ENCODE peak calls at places on chromosomes 11 and 22, in seven cellular contexts. U is lower lobe of right lung, E is glutamatergic neuron, Y is Caco-2, A is progenitor cell of endocrine pancreas, V is foreskin fibroblast, L is BJ. T is an unnamed sample.

GRCh38 chr11:75346912-75347647 is 4.4 kb downstream of the ARRB1 start:
- DNase-seq in U (peak), E (no peak), Y (no peak), A (no peak), V (peak), L (no peak), T (no peak)

GRCh38 chr11:57527056-57527631 is 3.4 kb downstream of the TIMM10 start:
- DNase-seq in U (peak), E (peak), Y (peak), A (peak), V (peak), L (no peak), T (no peak)

GRCh38 chr22:25368271-25368670 is 148.8 kb downstream of the CRYBB2 start:
- DNase-seq in U (no peak), E (no peak), Y (no peak), A (no peak), V (peak), L (peak), T (peak)

GRCh38 chr11:97516688-97517087 is 1126.9 kb downstream of the JRKL start:
- DNase-seq in U (no peak), E (no peak), Y (no peak), A (no peak), V (no peak), L (no peak), T (no peak)

GRCh38 chr11:128291835-128292234 is 295.5 kb downstream of the ETS1 start:
- DNase-seq in U (no peak), E (no peak), Y (no peak), A (no peak), V (no peak), L (no peak), T (no peak)

GRCh38 chr22:45496451-45496941 is 6.2 kb upstream of the FBLN1 start:
- DNase-seq in U (no peak), E (no peak), Y (peak), A (no peak), V (no peak), L (no peak), T (no peak)

GRCh38 chr11:69943506-69943905 is 124.3 kb upstream of the FGF3 start:
- DNase-seq in U (no peak), E (no peak), Y (no peak), A (no peak), V (no peak), L (no peak), T (no peak)

GRCh38 chr22:41619979-41620645 is 731 bp downstream of the DESI1 start:
- DNase-seq in U (peak), E (peak), Y (peak), A (peak), V (no peak), L (no peak), T (no peak)

GRCh38 chr11:120539681-120540369 is 28.3 kb downstream of the GRIK4 start:
- DNase-seq in U (no peak), E (no peak), Y (no peak), A (no peak), V (no peak), L (no peak), T (no peak)

GRCh38 chr11:2789331-2789730 is 89.5 kb upstream of the KCNQ1OT1 start:
- DNase-seq in U (peak), E (peak), Y (no peak), A (peak), V (no peak), L (no peak), T (no peak)

GRCh38 chr22:44954113-44954512 is 55.7 kb downstream of the PHF21B start:
- DNase-seq in U (no peak), E (no peak), Y (no peak), A (no peak), V (no peak), L (no peak), T (no peak)

GRCh38 chr22:42930810-42931420 is 73.8 kb upstream of the ARFGAP3 start:
- DNase-seq in U (no peak), E (no peak), Y (no peak), A (no peak), V (no peak), L (no peak), T (no peak)

GRCh38 chr22:46073683-46074504 is 76.4 kb upstream of the PPARA start:
- DNase-seq in U (peak), E (no peak), Y (no peak), A (no peak), V (no peak), L (no peak), T (no peak)

GRCh38 chr11:131412061-131412460 is 41.6 kb downstream of the NTM start:
- DNase-seq in U (no peak), E (no peak), Y (no peak), A (no peak), V (no peak), L (no peak), T (no peak)

GRCh38 chr11:128318856-128319474 is 268.4 kb downstream of the ETS1 start:
- DNase-seq in U (no peak), E (no peak), Y (no peak), A (no peak), V (no peak), L (no peak), T (no peak)

GRCh38 chr11:66317766-66318575 is 1.1 kb upstream of the CD248 start:
- DNase-seq in U (no peak), E (peak), Y (peak), A (no peak), V (peak), L (no peak), T (peak)

GRCh38 chr11:108927791-108928545 is 263.1 kb downstream of the DDX10 start:
- DNase-seq in U (no peak), E (no peak), Y (no peak), A (no peak), V (no peak), L (no peak), T (no peak)

GRCh38 chr11:10857604-10858504 is at the start of gene ZBED5:
- DNase-seq in U (peak), E (peak), Y (peak), A (peak), V (peak), L (peak), T (peak)

GRCh38 chr11:126114486-126115252 is 52.0 kb upstream of the CDON start:
- DNase-seq in U (no peak), E (no peak), Y (no peak), A (no peak), V (no peak), L (no peak), T (no peak)

GRCh38 chr11:34616086-34616485 is 4.8 kb upstream of the EHF start:
- DNase-seq in U (no peak), E (no peak), Y (no peak), A (no peak), V (no peak), L (no peak), T (no peak)

GRCh38 chr22:38066381-38067027 is 9.3 kb downstream of the PICK1 start:
- DNase-seq in U (no peak), E (no peak), Y (no peak), A (no peak), V (no peak), L (no peak), T (no peak)

GRCh38 chr11:57303990-57304579 is 20.7 kb downstream of the TNKS1BP1 start:
- DNase-seq in U (no peak), E (no peak), Y (no peak), A (no peak), V (no peak), L (no peak), T (no peak)

GRCh38 chr11:61270354-61271070 is 24.6 kb downstream of the VWCE start:
- DNase-seq in U (no peak), E (no peak), Y (no peak), A (no peak), V (peak), L (peak), T (no peak)

GRCh38 chr11:695606-696381 is at the start of gene TMEM80:
- DNase-seq in U (peak), E (peak), Y (peak), A (peak), V (peak), L (peak), T (peak)
- TF ChIP-seq CTCF in U (no peak), E (no peak), Y (no peak), A (no peak), V (no peak), L (no peak), T (no peak)

GRCh38 chr11:115665345-115665901 is 161.2 kb upstream of the CADM1 start:
- DNase-seq in U (no peak), E (no peak), Y (no peak), A (no peak), V (no peak), L (no peak), T (no peak)
- TF ChIP-seq CTCF in U (no peak), E (no peak), Y (no peak), A (no peak), V (no peak), L (no peak), T (no peak)

GRCh38 chr11:124670732-124671131 is 2.8 kb downstream of the SIAE start:
- DNase-seq in U (no peak), E (no peak), Y (no peak), A (no peak), V (no peak), L (no peak), T (no peak)
- TF ChIP-seq CTCF in U (no peak), E (no peak), Y (no peak), A (no peak), V (no peak), L (no peak), T (no peak)

GRCh38 chr11:85826096-85826855 is 15.3 kb upstream of the SYTL2 start:
- DNase-seq in U (no peak), E (peak), Y (peak), A (no peak), V (peak), L (no peak), T (no peak)
- TF ChIP-seq CTCF in U (peak), E (peak), Y (peak), A (peak), V (peak), L (peak), T (peak)

GRCh38 chr11:134536677-134537076 is 124.6 kb upstream of the B3GAT1 start:
- DNase-seq in U (no peak), E (peak), Y (no peak), A (no peak), V (no peak), L (no peak), T (no peak)
- TF ChIP-seq CTCF in U (no peak), E (no peak), Y (no peak), A (no peak), V (no peak), L (no peak), T (no peak)

DNA sequence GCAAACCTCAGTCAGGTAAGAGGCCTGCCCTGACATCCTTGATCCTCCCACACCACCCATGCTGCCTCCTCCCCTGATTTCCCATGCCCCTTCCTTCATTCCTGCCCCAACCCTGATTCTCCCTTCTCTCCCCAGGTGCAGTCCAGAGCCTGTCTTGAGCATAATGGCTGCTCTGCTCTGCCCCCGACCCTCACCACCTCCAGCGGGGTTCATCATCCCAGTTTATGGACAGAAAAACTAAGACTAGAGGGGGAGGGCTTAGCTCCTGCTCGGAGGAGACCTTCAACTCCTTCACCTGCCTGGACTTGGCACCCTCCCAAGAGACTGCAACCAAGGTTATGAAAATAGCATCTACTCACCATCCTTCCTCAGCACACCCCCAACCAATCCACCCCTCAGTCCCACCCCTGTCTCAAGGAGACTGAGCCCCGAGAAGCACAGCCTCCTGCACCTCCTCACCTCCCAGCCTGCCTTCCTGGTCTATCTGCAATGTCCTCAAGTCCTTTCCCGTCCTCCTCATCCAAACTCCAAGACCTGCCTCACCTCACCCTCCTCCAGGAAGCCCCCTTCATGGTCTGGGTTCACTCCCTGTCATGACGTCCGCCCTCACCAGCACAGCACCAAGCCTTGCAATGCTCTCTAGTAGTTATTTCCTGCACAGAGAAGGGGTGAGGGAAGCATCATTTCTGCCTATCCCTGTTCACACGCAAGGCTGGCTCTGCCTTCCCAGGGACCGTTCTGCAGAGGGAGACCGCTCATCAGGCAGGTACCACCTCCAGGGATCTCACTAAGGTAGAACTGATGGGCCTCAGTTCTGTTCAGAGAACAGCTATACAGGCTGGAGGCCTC is 103.1 kb downstream of the PDE2A start:
- DNase-seq in U (no peak), E (no peak), Y (no peak), A (no peak), V (no peak), L (no peak), T (no peak)
- TF ChIP-seq CTCF in U (no peak), E (no peak), Y (no peak), A (no peak), V (no peak), L (no peak), T (no peak)

DNA sequence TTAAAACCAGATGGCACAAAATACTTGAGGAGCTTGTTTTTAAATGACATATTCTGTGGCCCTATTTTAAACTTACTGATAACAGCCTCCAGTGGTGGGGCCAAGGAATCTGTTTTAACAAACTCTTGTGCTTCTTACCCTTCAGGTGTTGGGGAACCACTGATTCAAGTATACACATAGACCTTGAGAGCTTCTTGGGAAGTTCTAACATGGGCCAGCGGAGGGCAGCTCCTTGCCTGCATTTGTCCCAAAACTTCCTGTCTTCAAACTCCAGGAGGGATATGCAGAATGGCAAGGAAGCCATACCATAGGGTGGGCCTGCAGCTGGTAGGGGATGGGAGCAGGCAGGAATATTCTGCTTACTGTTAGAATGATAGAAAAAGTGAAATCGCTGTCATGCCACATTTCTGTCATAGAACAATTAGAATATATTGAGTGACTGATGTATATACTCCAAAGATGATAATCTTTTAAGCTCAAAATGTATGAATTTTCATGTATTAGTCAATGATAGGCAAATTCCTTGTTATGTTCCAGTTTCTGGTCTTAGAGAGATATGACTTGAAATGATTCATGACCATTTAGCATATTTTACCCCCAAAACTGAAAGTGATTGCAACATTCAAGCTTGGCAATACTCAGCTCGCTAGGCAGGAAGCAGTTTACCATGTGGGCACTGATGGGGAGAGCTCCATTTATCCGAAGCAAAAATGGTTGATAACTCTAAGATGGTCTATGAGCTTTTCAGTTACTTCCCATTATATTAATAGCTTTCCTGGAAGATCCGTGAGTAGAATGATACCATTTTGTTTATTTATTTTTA is 9.2 kb downstream of the EXT2 start:
- DNase-seq in U (no peak), E (no peak), Y (peak), A (no peak), V (no peak), L (no peak), T (no peak)
- TF ChIP-seq CTCF in U (no peak), E (no peak), Y (no peak), A (no peak), V (peak), L (no peak), T (no peak)

DNA sequence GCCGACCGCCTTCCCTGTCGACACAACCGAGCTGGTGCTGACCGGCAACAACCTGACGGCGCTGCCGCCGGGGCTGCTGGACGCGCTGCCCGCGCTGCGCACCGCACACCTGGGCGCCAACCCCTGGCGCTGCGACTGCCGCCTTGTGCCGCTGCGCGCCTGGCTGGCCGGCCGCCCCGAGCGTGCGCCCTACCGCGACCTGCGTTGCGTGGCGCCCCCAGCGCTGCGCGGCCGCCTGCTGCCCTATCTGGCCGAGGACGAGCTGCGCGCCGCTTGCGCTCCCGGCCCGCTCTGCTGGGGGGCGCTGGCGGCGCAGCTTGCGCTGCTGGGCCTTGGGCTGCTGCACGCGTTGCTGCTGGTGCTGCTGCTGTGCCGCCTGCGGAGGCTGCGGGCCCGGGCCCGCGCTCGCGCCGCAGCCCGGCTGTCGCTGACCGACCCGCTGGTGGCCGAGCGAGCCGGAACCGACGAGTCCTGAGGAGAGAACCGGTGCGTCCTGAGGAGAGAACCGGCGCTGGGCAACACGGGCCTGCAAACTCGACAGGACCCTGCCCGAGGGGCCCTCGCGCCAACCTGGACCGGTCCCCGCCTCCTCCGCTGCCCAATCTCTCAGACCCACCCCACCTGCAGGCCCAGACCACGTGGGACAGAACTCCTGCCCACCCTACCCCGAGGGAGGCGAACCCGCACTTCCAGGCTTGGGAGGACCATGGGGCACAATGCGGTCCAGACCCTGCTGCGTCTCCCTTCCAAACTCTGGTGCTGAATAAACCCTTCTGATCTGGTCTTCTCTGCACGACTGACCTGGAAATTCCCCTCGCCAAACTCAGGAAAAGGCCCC is 870 bp downstream of the GP1BB start:
- DNase-seq in U (no peak), E (peak), Y (peak), A (peak), V (no peak), L (no peak), T (no peak)
- TF ChIP-seq CTCF in U (no peak), E (peak), Y (peak), A (peak), V (no peak), L (no peak), T (no peak)

DNA sequence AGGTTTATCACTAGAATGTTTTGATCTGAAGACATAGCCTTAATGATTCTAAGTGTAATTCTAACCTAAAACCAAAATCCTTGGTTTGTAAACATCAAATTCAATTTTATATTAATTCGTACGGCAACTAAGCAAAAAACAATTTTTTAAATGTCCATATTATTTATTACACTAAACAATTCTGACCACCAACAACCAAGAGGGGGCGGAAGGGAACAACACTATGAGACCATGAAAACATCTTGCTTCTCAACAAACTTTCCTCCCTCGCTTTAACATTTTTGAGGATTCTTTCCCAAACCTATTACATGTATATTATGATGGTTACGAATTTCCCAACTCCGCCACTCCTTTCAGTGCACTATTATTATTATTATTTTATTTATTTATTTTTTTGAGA is 6.5 kb upstream of the UCP2 start:
- DNase-seq in U (no peak), E (no peak), Y (peak), A (no peak), V (no peak), L (no peak), T (no peak)
- TF ChIP-seq CTCF in U (peak), E (no peak), Y (peak), A (no peak), V (no peak), L (no peak), T (peak)

T was measured in AG09319.